ENCODE peak calls at places on chromosomes 2 and 18, in nine cellular contexts. W is AG09309, J is fibroblast of lung, X is IMR-90, S is AG09319, P is vagina, B is progenitor cell of endocrine pancreas, T is AG04450, Z is GM06990. V is an unnamed sample.

GRCh38 chr2:38716185-38716584 is 35.0 kb downstream of the SRSF7 start:
- DNase-seq in X (peak; percentile 91), J (peak; percentile 86), T (peak; percentile 63), Z (no peak), W (peak; percentile 47), S (peak; percentile 16), P (no peak), B (no peak), V (peak; percentile 78)

GRCh38 chr2:96602330-96602823 is 35.7 kb downstream of the KANSL3 start:
- DNase-seq in P (no peak), J (no peak), W (no peak), S (no peak), T (no peak), Z (no peak), X (no peak), B (no peak), V (no peak)

GRCh38 chr2:168816369-168816768 is 13.9 kb downstream of the NOSTRIN start:
- DNase-seq in S (peak; percentile 54), P (no peak), W (peak; percentile 73), Z (no peak), X (peak; percentile 87), B (no peak), J (peak; percentile 80), T (peak; percentile 53), V (peak; percentile 83)

GRCh38 chr2:133674066-133674432 is 105.8 kb upstream of the NCKAP5 start:
- DNase-seq in T (no peak), S (no peak), B (no peak), X (no peak), P (no peak), J (no peak), Z (no peak), W (no peak), V (no peak)

GRCh38 chr18:57425096-57425495 is 10.1 kb upstream of the ONECUT2 start:
- DNase-seq in W (no peak), Z (no peak), T (no peak), X (no peak), B (no peak), J (no peak), S (no peak), P (no peak), V (no peak)

GRCh38 chr18:52950153-52950552 is 610.2 kb downstream of the DCC start:
- DNase-seq in W (no peak), T (no peak), S (no peak), P (no peak), B (no peak), J (no peak), Z (no peak), X (no peak), V (no peak)

GRCh38 chr18:62490967-62491366 is 31.9 kb upstream of the ZCCHC2 start:
- DNase-seq in W (no peak), Z (no peak), X (no peak), B (no peak), P (no peak), S (no peak), T (no peak), J (no peak), V (no peak)

GRCh38 chr2:42095923-42096408 is 48.1 kb downstream of the PKDCC start:
- DNase-seq in T (peak; percentile 61), W (no peak), J (peak; percentile 88), X (peak; percentile 83), B (no peak), P (no peak), Z (no peak), S (peak; percentile 40), V (peak; percentile 89)

GRCh38 chr2:232809349-232810124 is 33.2 kb upstream of the KCNJ13 start:
- DNase-seq in T (no peak), P (no peak), X (no peak), W (no peak), Z (no peak), B (no peak), J (no peak), S (no peak), V (no peak)

GRCh38 chr2:20676353-20677215 is 9.6 kb downstream of the GDF7 start:
- DNase-seq in J (no peak), W (no peak), T (no peak), Z (peak; percentile 75), S (no peak), B (no peak), X (no peak), P (no peak), V (no peak)
- TF ChIP-seq CTCF in J (no peak), W (no peak), T (no peak), Z (peak; percentile 44), S (no peak), B (peak; percentile 21), X (no peak), P (peak; percentile 18), V (no peak)

GRCh38 chr18:21702602-21703001 is 2.0 kb downstream of the ABHD3 start:
- DNase-seq in X (no peak), S (no peak), T (no peak), P (no peak), J (no peak), W (no peak), B (no peak), Z (no peak), V (no peak)

GRCh38 chr18:21701621-21702020 is 3.0 kb downstream of the ABHD3 start:
- DNase-seq in J (no peak), B (no peak), P (no peak), X (no peak), T (no peak), S (no peak), Z (no peak), W (no peak), V (no peak)

GRCh38 chr18:21703241-21703820 is 1.2 kb downstream of the ABHD3 start:
- DNase-seq in Z (peak; percentile 62), T (no peak), W (no peak), S (no peak), J (peak; percentile 11), X (peak; percentile 51), P (no peak), B (no peak), V (no peak)

GRCh38 chr18:21706386-21706865 is 1.9 kb upstream of the ABHD3 start:
- DNase-seq in X (no peak), B (no peak), W (no peak), S (no peak), Z (no peak), J (no peak), P (no peak), T (no peak), V (no peak)

DNA sequence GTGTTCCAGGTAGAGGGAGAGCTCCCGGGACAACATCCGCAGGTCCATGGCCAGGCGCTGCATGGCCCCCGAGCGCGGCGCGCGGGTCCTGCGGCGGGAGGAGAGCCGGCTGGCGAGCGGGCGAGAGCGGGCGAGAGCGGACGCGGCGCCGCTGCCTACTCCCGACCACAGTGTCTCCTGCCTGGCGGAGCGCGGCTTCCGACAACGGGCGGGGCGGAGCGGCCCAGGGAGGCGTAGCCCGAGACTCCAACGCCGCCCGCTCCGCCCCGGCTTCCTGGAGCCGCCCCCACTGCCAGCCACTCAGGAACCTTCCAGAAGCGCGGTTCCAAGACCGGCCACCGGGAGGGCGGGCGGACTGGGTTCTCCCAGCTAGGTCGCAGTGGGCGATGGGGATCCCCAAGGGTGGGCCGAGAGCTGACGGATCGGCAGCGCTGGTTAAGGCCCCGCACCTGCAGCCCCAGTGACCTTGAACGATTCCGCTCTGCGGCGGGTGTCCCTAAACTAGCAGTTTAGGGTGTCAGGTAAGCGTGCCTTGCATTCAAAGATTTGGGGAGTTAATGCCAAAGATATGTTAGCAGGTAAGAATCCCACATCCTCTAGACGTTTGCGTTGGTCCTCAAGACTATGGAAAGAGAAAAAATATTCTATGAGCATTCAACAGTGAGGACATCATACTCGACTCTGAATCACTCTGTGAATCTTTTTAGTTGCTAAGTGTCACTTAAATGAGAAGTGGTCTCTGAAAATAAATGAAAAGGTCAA is at the start of gene ABHD3:
- DNase-seq in Z (peak; percentile 95), B (peak; percentile 87), T (peak; percentile 62), J (peak; percentile 84), W (peak; percentile 35), P (no peak), S (peak; percentile 66), X (peak; percentile 85), V (peak; percentile 89)
- TF ChIP-seq CTCF in Z (peak; percentile 27), B (peak; percentile 30), T (peak; percentile 45), J (peak; percentile 34), W (peak; percentile 43), P (no peak), S (peak; percentile 31), X (peak; percentile 28), V (peak; percentile 28)

DNA sequence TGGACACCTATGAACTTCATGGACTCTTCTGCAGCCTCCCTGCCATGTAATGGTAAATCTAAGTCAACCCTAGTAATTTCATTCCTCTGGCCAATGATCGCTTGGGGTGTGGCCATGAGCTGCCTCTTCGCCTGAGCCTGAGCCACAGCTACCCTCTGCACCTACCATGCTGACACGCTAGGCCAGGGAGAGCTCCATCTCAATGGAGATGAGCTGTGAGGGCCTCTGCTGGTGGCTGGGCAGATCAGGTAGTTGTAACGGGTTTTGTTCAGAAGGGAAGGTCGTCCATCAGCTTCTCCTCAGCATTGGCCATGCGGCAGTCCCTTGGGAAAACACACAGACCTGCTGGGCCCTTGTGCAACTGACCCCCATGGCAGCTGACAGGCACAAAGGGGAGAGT is 24.4 kb downstream of the MPHOSPH10 start:
- DNase-seq in J (no peak), Z (peak; percentile 30), S (no peak), X (no peak), W (no peak), T (no peak), B (no peak), P (no peak), V (no peak)
- TF ChIP-seq CTCF in J (no peak), Z (peak; percentile 60), S (no peak), X (no peak), W (peak; percentile 17), T (peak; percentile 9), B (peak; percentile 13), P (no peak), V (peak; percentile 10)

GRCh38 chr2:130768191-130768855 is 13.0 kb downstream of the AMER3 start:
- DNase-seq in T (no peak), J (no peak), Z (no peak), X (no peak), S (no peak), W (no peak), P (no peak), B (no peak), V (no peak)

GRCh38 chr2:130766711-130767407 is 11.5 kb downstream of the AMER3 start:
- DNase-seq in J (no peak), W (no peak), P (no peak), B (no peak), T (no peak), S (no peak), Z (no peak), X (no peak), V (no peak)

GRCh38 chr2:130765464-130765863 is 10.1 kb downstream of the AMER3 start:
- DNase-seq in B (no peak), T (no peak), P (no peak), J (no peak), S (no peak), Z (no peak), X (no peak), W (no peak), V (no peak)

GRCh38 chr2:130766037-130766436 is 10.7 kb downstream of the AMER3 start:
- DNase-seq in W (no peak), X (no peak), Z (no peak), B (no peak), P (no peak), T (no peak), S (no peak), J (no peak), V (no peak)

DNA sequence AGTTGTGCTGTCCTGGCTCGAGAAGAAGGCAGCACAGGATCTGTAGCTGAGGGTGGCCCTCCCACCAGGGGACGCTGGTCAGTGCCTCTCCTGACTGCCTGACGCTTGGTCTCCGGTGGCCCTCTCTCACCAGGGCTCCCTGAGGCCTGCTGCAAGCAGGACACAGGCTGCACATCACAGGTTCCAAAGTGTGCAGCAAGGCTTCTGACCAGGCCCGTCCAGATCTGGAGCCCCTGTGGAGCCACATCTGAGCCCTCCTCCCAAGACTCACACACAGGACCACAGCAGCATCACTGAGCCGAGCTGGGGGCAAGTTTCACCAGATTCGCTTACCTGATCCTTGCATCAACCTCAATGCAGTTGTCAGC is 12.1 kb downstream of the AMER3 start:
- DNase-seq in T (no peak), Z (no peak), S (no peak), J (no peak), W (no peak), X (no peak), P (peak; percentile 69), B (no peak), V (no peak)
- TF ChIP-seq CTCF in T (no peak), Z (no peak), S (no peak), J (no peak), W (no peak), X (no peak), P (no peak), B (peak; percentile 23), V (no peak)

V was measured in fibroblast of pulmonary artery.